ENCODE peak calls at places on chromosomes 2 and 18, in five cellular contexts. B, Y, P, Z and V are unnamed samples.

GRCh38 chr2:159362816-159363251 is 76.3 kb upstream of the WDSUB1 start:
- DNase-seq in B (no peak), Y (peak), P (peak), Z (no peak), V (peak)

GRCh38 chr2:175871331-175871730 is 130.7 kb downstream of the LNPK start:
- DNase-seq in B (no peak), Y (no peak), P (no peak), Z (no peak), V (no peak)

GRCh38 chr2:160194351-160194750 is 5.7 kb downstream of the ITGB6 start:
- DNase-seq in B (no peak), Y (no peak), P (peak), Z (no peak), V (no peak)

GRCh38 chr18:67771271-67771670 is 254.8 kb upstream of the DSEL start:
- DNase-seq in B (no peak), Y (peak), P (peak), Z (no peak), V (peak)

GRCh38 chr2:156787517-156787916 is 351.3 kb downstream of the GPD2 start:
- DNase-seq in B (no peak), Y (no peak), P (no peak), Z (no peak), V (no peak)

GRCh38 chr2:101047774-101048173 is 45.7 kb downstream of the RPL31 start:
- DNase-seq in B (no peak), Y (peak), P (peak), Z (no peak), V (peak)

GRCh38 chr2:126942427-126943203 is 43.9 kb downstream of the TEX51 start:
- DNase-seq in B (no peak), Y (no peak), P (no peak), Z (no peak), V (no peak)

GRCh38 chr2:73243884-73244570 is 9.9 kb downstream of the CCT7 start:
- DNase-seq in B (no peak), Y (peak), P (peak), Z (no peak), V (peak)

GRCh38 chr2:111534816-111535803 is 348.9 kb downstream of the ANAPC1 start:
- DNase-seq in B (no peak), Y (peak), P (peak), Z (no peak), V (peak)

DNA sequence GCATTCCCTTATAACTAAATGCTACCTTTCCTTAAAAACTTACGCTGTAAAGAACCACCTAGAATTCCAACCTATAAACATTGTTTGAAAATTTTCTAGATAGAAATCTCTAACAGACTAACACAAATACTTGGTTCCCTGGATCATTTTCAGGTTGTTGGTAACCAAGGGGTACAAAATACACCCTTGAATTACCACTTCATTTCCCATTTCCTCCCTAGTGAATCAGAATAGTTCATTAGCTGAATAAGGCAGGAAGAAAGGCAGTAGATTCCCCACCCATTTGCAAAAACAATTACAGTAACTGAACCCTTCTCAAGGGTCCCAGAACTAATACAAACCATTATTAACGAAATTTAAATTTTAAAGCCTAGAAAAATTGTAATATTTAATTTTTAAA is 5.5 kb downstream of the MEX3C start:
- DNase-seq in B (no peak), Y (no peak), P (peak), Z (no peak), V (no peak)
- H3K4me3 ChIP-seq in B (no peak), Y (no peak), P (peak), Z (no peak), V (no peak)

GRCh38 chr2:42905341-42906114 is 113.1 kb upstream of the HAAO start:
- DNase-seq in B (no peak), Y (no peak), P (no peak), Z (no peak), V (peak)
- TF ChIP-seq CTCF in B (no peak), Y (peak), P (no peak), Z (no peak), V (peak)

DNA sequence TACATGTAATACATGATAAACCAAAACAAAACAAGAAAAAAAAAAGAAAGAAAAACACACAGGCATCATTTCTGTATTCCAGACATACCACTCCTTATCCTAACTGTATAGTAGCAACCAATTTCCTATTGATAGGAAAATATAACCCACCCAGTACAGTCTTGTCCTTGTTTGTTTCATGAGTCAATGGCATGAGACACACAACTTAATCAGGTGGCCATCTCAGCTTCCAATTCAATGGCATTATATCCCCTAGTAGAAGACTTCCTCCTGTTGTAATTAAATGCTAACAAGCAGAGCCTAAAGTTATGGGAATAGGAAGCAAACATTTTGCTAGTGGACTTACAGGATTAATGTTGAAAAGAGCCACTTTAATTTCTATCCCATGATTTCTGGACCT is 121.0 kb upstream of the NOL4 start:
- DNase-seq in B (no peak), Y (no peak), P (no peak), Z (no peak), V (no peak)
- H3K4me3 ChIP-seq in B (no peak), Y (no peak), P (no peak), Z (no peak), V (no peak)

GRCh38 chr18:58785870-58786269 is 78.8 kb upstream of the ZNF532 start:
- DNase-seq in B (no peak), Y (no peak), P (no peak), Z (no peak), V (no peak)

GRCh38 chr18:58788971-58789797 is 75.5 kb upstream of the ZNF532 start:
- DNase-seq in B (no peak), Y (peak), P (peak), Z (no peak), V (peak)

GRCh38 chr18:58788470-58788869 is 76.2 kb upstream of the ZNF532 start:
- DNase-seq in B (no peak), Y (peak), P (peak), Z (no peak), V (peak)

GRCh38 chr18:58789856-58790255 is 74.8 kb upstream of the ZNF532 start:
- DNase-seq in B (no peak), Y (no peak), P (no peak), Z (no peak), V (peak)

GRCh38 chr18:58787750-58788149 is 76.9 kb upstream of the ZNF532 start:
- DNase-seq in B (no peak), Y (no peak), P (no peak), Z (no peak), V (no peak)
- TF ChIP-seq CTCF in B (no peak), Y (no peak), P (no peak), Z (no peak), V (no peak)

DNA sequence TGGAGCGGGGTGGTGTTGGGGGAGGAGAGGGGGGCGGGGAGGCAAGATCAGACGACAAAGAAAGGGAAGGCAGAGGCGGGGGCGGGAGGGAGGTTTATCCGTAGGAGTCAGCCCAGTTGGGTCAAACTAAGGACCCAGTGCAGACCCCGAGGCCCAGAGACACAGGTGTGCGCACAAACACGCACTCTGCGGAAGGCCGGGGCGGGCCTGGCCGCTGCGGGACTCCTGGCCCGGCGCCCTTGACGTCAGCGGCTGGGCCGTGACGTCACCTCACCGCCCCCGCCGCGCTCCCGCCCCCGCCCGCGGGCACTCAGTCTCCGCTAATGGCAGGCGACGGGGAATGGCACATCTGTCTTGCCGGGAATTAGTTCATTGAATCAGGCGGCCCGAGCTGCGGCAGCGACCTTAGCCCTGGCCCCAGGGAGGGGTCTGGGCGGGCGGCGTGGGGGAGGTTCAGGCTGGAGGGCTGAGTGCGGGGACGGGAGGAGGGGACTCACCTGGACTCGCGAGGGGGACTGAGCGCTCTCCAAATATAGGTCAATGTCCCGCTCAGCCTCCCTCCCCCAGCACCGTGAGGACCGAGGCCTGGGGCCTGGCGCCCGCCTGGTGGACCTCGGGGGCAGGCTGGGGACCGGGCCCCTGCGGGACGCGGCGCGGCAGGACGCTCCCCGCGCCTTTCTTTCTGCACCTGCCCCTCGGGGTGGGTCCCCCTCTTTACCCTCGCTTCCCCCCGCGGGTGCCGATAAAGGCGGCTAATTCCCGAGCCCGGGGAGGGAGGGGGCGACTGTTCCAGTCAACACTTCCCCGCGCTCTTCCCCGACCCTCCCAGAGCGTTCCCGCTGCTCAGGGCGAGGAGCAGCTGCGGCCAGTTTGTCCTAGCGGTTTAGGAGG is 15.5 kb upstream of the ECEL1 start:
- DNase-seq in B (no peak), Y (peak), P (peak), Z (no peak), V (peak)
- H3K4me3 ChIP-seq in B (no peak), Y (peak), P (no peak), Z (no peak), V (peak)

GRCh38 chr2:187502467-187502866 is 51.8 kb downstream of the TFPI start:
- DNase-seq in B (no peak), Y (no peak), P (no peak), Z (no peak), V (no peak)

GRCh38 chr2:187505064-187505672 is 49.1 kb downstream of the TFPI start:
- DNase-seq in B (no peak), Y (no peak), P (no peak), Z (no peak), V (no peak)

GRCh38 chr2:187506416-187506815 is 47.8 kb downstream of the TFPI start:
- DNase-seq in B (no peak), Y (no peak), P (no peak), Z (no peak), V (no peak)

GRCh38 chr2:187500585-187501359 is 52.7 kb upstream of the CALCRL start:
- DNase-seq in B (no peak), Y (peak), P (no peak), Z (no peak), V (peak)

GRCh38 chr2:187504312-187504921 is 49.8 kb downstream of the TFPI start:
- DNase-seq in B (no peak), Y (no peak), P (no peak), Z (no peak), V (no peak)
- TF ChIP-seq CTCF in B (no peak), Y (no peak), P (no peak), Z (no peak), V (no peak)